ENCODE peak calls at places on chromosome 6, in six cellular contexts. R is fibroblast of the aortic adventitia; G is CD8-positive, alpha-beta T cell; C is right atrium auricular region; Z is A549; Q is mesothelial cell of epicardium. I is an unnamed sample.

GRCh38 chr6:153140299-153140698 is 9.2 kb upstream of the RGS17 start:
- DNase-seq in C (no peak), G (no peak), R (no peak), Z (no peak), Q (no peak), I (no peak)

GRCh38 chr6:75084872-75085381 is 120.9 kb downstream of the COL12A1 start:
- DNase-seq in Z (no peak), C (no peak), R (no peak), G (no peak), Q (peak), I (peak)

GRCh38 chr6:164216839-164217238 is 802.3 kb downstream of the QKI start:
- DNase-seq in Z (no peak), G (no peak), Q (no peak), C (no peak), R (no peak), I (no peak)

GRCh38 chr6:125728739-125729138 is 20.7 kb upstream of the HEY2 start:
- DNase-seq in Q (no peak), G (no peak), Z (no peak), C (no peak), R (no peak), I (no peak)

GRCh38 chr6:19849196-19849595 is 12.0 kb downstream of the ID4 start:
- DNase-seq in Q (no peak), G (no peak), Z (no peak), R (no peak), C (no peak), I (no peak)

GRCh38 chr6:11064836-11065235 is 20.7 kb upstream of the ELOVL2 start:
- DNase-seq in Q (no peak), C (no peak), Z (no peak), G (no peak), R (no peak), I (no peak)

GRCh38 chr6:146850238-146850896 is 251.6 kb downstream of the ADGB start:
- DNase-seq in G (no peak), Z (no peak), Q (no peak), C (no peak), R (peak), I (no peak)

GRCh38 chr6:118965354-118965753 is 30.4 kb upstream of the MCM9 start:
- DNase-seq in R (no peak), Z (no peak), C (no peak), G (no peak), Q (no peak), I (no peak)

GRCh38 chr6:80280258-80281010 is 174.0 kb downstream of the BCKDHB start:
- DNase-seq in Q (no peak), C (no peak), R (no peak), G (no peak), Z (no peak), I (no peak)

GRCh38 chr6:69704916-69705315 is 91.9 kb downstream of the LMBRD1 start:
- DNase-seq in R (peak), Q (no peak), C (no peak), G (no peak), Z (no peak), I (no peak)

GRCh38 chr6:27565839-27566779 is 93.2 kb upstream of the ZNF184 start:
- DNase-seq in Q (no peak), R (no peak), C (no peak), G (no peak), Z (no peak), I (peak)

GRCh38 chr6:160121558-160121957 is at the start of gene SLC22A1:
- DNase-seq in G (no peak), R (no peak), Z (no peak), Q (no peak), C (no peak), I (no peak)

GRCh38 chr6:19444481-19444880 is 392.7 kb upstream of the ID4 start:
- DNase-seq in Q (no peak), G (no peak), Z (no peak), C (no peak), R (peak), I (no peak)

GRCh38 chr6:163814494-163815364 is 400.2 kb downstream of the QKI start:
- DNase-seq in Z (peak), G (no peak), C (no peak), Q (no peak), R (peak), I (no peak)

GRCh38 chr6:143399176-143399575 is 51.3 kb downstream of the ADAT2 start:
- DNase-seq in C (no peak), G (no peak), Q (no peak), R (no peak), Z (no peak), I (no peak)

GRCh38 chr6:116954938-116955337 is 77.9 kb downstream of the RFX6 start:
- DNase-seq in G (no peak), Z (no peak), Q (no peak), R (no peak), C (no peak), I (no peak)

GRCh38 chr6:36666726-36667591 is 11.6 kb upstream of the CDKN1A start:
- DNase-seq in Z (no peak), Q (no peak), G (no peak), C (peak), R (peak), I (no peak)

GRCh38 chr6:106098383-106099234 is 12.5 kb downstream of the PRDM1 start:
- DNase-seq in G (peak), Q (no peak), C (no peak), R (peak), Z (no peak), I (no peak)

GRCh38 chr6:33843696-33844121 is 39.9 kb upstream of the MLN start:
- DNase-seq in Z (no peak), G (no peak), R (no peak), C (no peak), Q (no peak), I (no peak)

GRCh38 chr6:129966125-129966524 is 52.3 kb upstream of the L3MBTL3 start:
- DNase-seq in G (no peak), R (peak), Q (no peak), Z (no peak), C (no peak), I (no peak)

GRCh38 chr6:145247677-145248419 is 487.5 kb downstream of the EPM2A start:
- DNase-seq in G (no peak), C (no peak), Z (peak), Q (no peak), R (peak), I (no peak)

GRCh38 chr6:10441004-10441654 is 26.3 kb upstream of the TFAP2A start:
- DNase-seq in R (peak), G (no peak), Q (no peak), C (no peak), Z (peak), I (no peak)

GRCh38 chr6:77094821-77095220 is 368.5 kb downstream of the HTR1B start:
- DNase-seq in Z (no peak), G (no peak), Q (no peak), C (no peak), R (no peak), I (no peak)

GRCh38 chr6:168988801-168989200 is 264.8 kb downstream of the THBS2 start:
- DNase-seq in R (peak), C (no peak), G (no peak), Q (no peak), Z (no peak), I (no peak)

GRCh38 chr6:2116496-2116895 is 128.9 kb downstream of the GMDS start:
- DNase-seq in C (no peak), Z (no peak), Q (no peak), R (no peak), G (no peak), I (no peak)

GRCh38 chr6:33075568-33076405 is at the start of gene HLA-DPB1:
- DNase-seq in Z (peak), R (peak), G (peak), C (no peak), Q (no peak), I (no peak)

GRCh38 chr6:111011360-111012142 is 29.7 kb downstream of the RPF2 start:
- DNase-seq in C (no peak), Z (peak), G (no peak), Q (no peak), R (peak), I (no peak)

DNA sequence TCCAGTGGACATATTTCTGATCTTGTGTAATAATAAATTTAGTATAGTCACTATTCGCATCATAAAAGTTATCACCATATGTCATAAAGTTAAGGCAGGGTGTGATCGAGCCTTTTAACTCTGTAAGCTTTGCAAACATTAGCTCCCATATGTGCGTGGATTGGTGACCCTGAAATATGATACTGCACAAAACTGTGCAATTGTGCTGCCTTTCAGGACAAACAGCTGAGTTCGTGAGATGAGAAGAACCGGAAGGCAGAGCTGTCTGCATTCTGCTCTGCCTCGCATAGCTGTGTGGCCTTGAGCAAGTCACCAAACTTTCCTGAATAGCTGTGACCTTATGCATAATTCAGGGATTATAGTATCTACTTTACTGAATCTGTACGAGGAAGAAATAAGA is 3.2 kb upstream of the PLEKHG1 start:
- DNase-seq in R (no peak), Z (no peak), C (no peak), Q (no peak), G (no peak), I (no peak)
- TF ChIP-seq CTCF in R (no peak), Z (no peak), C (no peak), Q (no peak), G (no peak), I (no peak)

GRCh38 chr6:5109436-5109835 is 24.3 kb downstream of the PPP1R3G start:
- DNase-seq in R (no peak), Z (no peak), Q (no peak), C (no peak), G (no peak), I (no peak)

GRCh38 chr6:5113096-5113495 is 28.0 kb downstream of the PPP1R3G start:
- DNase-seq in G (no peak), C (no peak), Z (no peak), R (no peak), Q (no peak), I (no peak)

GRCh38 chr6:5111626-5112025 is 26.5 kb downstream of the PPP1R3G start:
- DNase-seq in G (no peak), Z (no peak), Q (no peak), R (no peak), C (no peak), I (no peak)

GRCh38 chr6:5110246-5110645 is 25.1 kb downstream of the PPP1R3G start:
- DNase-seq in G (no peak), R (no peak), C (no peak), Z (no peak), Q (no peak), I (no peak)

DNA sequence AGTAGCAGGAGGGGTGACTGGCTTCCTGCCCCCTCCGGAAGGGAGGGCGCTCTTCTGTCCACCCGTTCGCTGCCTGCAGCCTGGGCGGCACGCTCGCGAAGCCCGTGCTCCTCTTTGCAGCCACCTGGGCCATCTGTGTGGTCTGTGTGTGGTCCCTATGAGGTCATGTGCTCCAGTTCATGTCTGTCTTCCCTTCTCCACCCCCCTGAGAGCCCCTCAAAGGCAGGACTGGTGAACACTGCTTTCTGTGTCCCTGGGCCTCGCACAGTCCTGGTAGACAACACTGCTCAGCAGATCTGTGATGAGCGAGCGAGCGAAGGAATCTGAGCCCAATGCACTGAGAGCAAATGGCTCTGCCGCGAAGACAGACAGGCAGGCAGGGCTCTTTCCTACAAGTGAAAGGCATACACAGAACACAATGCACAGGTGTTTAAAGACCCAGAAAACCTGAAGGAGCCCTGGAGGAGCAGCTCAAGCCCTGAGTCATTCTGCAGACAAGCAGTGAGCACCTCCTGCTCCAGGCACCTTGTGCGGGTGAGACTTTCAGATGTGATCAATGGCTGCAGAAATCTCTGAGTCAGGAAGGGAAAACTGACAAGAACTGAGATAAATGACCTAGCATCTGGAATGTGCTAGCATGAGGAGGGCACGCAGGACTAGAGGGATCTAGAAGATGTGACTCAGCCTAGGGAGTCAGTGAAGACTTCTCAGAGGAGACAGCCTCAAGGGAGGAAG is 27.1 kb downstream of the PPP1R3G start:
- DNase-seq in Z (no peak), G (no peak), R (peak), C (no peak), Q (no peak), I (no peak)
- TF ChIP-seq CTCF in Z (no peak), G (no peak), R (no peak), C (no peak), Q (no peak), I (no peak)

GRCh38 chr6:24666616-24667377 is at the start of the genes ACOT13 and TDP2:
- DNase-seq in Q (peak), G (peak), Z (peak), C (peak), R (peak), I (peak)
- TF ChIP-seq CTCF in Q (peak), G (peak), Z (no peak), C (peak), R (peak), I (peak)

GRCh38 chr6:151690303-151690702 is 117.2 kb upstream of the ESR1 start:
- DNase-seq in R (peak), C (no peak), G (no peak), Z (no peak), Q (no peak), I (no peak)
- TF ChIP-seq CTCF in R (peak), C (peak), G (no peak), Z (no peak), Q (no peak), I (no peak)

DNA sequence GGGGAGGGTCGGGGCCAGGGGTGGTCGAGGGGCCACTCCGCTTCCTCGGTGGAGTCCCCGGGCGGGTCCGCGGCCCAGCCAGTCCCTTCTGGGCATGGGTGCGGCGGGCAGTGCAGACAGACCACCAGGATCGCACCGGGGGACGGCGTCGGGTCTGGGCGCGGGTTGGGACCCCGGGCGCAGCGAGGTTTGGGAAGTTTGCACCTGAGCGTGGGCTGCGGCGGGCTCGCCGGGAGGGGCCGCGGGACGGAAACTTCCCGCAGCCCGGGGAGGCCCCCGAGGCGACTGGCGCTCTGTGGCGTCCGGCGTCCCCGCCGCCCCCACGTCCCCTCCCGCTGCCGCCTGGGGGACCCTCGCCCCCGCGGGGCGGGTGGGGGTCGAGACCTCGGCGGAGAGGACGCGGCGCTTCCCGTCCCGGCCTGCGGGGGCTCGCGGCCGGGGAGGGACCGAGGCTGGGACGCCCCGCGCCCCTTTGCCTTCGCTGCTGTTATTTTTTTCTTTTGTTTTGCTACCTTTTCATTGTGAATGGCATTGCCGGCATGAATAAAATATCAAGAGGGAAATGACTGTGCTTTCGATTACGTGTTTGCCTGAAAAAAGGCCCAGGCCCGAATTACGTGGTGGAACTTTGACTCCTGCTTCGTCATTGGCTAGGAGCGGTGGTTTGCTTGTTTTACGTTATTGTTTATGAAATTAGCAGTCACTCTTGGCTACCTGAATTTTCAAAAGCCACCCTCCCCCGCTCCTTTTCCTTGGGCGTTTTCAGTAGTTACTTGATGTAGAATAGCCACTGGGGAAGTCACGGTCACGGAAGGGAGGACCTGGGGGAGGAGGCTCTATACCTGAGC is 701 bp downstream of the SNX9 start:
- DNase-seq in Z (peak), Q (peak), R (peak), G (peak), C (peak), I (peak)
- TF ChIP-seq CTCF in Z (no peak), Q (no peak), R (peak), G (no peak), C (no peak), I (peak)

GRCh38 chr6:31864818-31865204 is 2.2 kb upstream of the NEU1 start:
- DNase-seq in Z (no peak), G (no peak), C (no peak), Q (no peak), R (no peak), I (no peak)
- TF ChIP-seq CTCF in Z (no peak), G (no peak), C (no peak), Q (no peak), R (no peak), I (no peak)

DNA sequence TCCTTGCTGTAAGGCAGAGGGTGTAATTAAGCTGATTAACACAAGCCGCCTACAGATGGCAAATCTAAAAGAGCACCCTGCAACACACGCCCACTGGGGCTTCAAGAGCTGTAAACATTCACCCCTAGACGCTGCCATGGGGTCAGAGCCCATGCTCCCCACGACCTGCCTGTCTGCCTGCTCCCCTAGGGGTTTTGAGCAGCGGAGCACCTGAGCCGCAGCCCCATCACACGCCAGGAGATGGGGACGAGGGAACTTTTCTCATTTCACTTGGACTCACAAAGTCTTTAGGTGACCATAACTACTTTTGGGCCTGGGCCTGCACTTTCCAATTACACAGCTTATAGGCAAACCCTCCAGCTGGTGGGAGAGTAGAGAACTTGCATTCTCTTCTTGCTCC is 99.0 kb upstream of the SOX4 start:
- DNase-seq in Z (no peak), G (no peak), C (no peak), Q (no peak), R (no peak), I (no peak)
- TF ChIP-seq CTCF in Z (no peak), G (no peak), C (no peak), Q (no peak), R (no peak), I (no peak)

GRCh38 chr6:108518714-108519576 is 41.8 kb upstream of the FOXO3 start:
- DNase-seq in Z (peak), R (peak), Q (no peak), C (no peak), G (no peak), I (no peak)
- TF ChIP-seq CTCF in Z (peak), R (peak), Q (peak), C (peak), G (no peak), I (peak)